ENCODE peak calls at places on chromosome 6, in eight cellular contexts. B is left colon; P is stimulated activated CD4-positive, alpha-beta T cell treated with anti-CD3 and anti-CD28 coated beads, Interleukin-1b, Interleukin-23, amount 100 ng/mL, for 1 hour; S is cardiac fibroblast; G is fibroblast of pulmonary artery; R is GM10248; N is osteocyte; A is activated CD4-positive, alpha-beta T cell treated with anti-CD3 and anti-CD28 coated beads, Interleukin-2, amount 50 U/mL, for 24 hours. E is an unnamed sample.

GRCh38 chr6:89298680-89299450 is 16.2 kb downstream of the GABRR2 start:
- DNase-seq in R (peak), A (peak), G (peak), N (peak), P (no peak), S (peak), B (no peak), E (peak)

GRCh38 chr6:46353450-46353998 is 137.7 kb downstream of the RCAN2 start:
- DNase-seq in P (no peak), G (no peak), B (no peak), S (no peak), A (no peak), N (no peak), R (no peak), E (no peak)

GRCh38 chr6:45714795-45715507 is 300.7 kb downstream of the CLIC5 start:
- DNase-seq in R (peak), G (peak), A (peak), N (no peak), P (no peak), B (peak), S (peak), E (peak)

GRCh38 chr6:37032239-37032638 is 26.8 kb downstream of the FGD2 start:
- DNase-seq in S (no peak), P (no peak), A (no peak), B (no peak), R (no peak), N (no peak), G (no peak), E (no peak)

GRCh38 chr6:15389759-15390723 is 144.2 kb downstream of the JARID2 start:
- DNase-seq in B (no peak), P (no peak), G (peak), S (peak), A (no peak), R (peak), N (no peak), E (peak)

GRCh38 chr6:73606428-73606827 is 47.4 kb downstream of the SLC17A5 start:
- DNase-seq in S (no peak), R (no peak), N (no peak), G (peak), P (no peak), B (no peak), A (no peak), E (no peak)

GRCh38 chr6:139376604-139377218 is 2.3 kb upstream of the CITED2 start:
- DNase-seq in A (no peak), P (no peak), B (peak), R (no peak), G (peak), N (no peak), S (peak), E (peak)

GRCh38 chr6:3320238-3320637 is 61.5 kb downstream of the PSMG4 start:
- DNase-seq in B (no peak), N (no peak), P (no peak), G (no peak), S (no peak), R (no peak), A (no peak), E (no peak)

GRCh38 chr6:35640017-35640664 is 48.6 kb downstream of the FKBP5 start:
- DNase-seq in R (no peak), B (no peak), A (no peak), P (no peak), N (no peak), G (no peak), S (peak), E (no peak)

GRCh38 chr6:56655996-56656395 is 13.3 kb upstream of the DST start:
- DNase-seq in B (no peak), P (no peak), R (no peak), A (no peak), G (peak), N (no peak), S (no peak), E (peak)

GRCh38 chr6:42387336-42387735 is 64.4 kb downstream of the TRERF1 start:
- DNase-seq in G (no peak), P (no peak), R (no peak), N (no peak), S (no peak), B (no peak), A (peak), E (no peak)

GRCh38 chr6:46320505-46320904 is 149.7 kb upstream of the ENPP5 start:
- DNase-seq in N (no peak), A (no peak), S (peak), G (no peak), R (no peak), B (no peak), P (no peak), E (no peak)

GRCh38 chr6:32954983-32955802 is 2.3 kb upstream of the HLA-DMA start:
- DNase-seq in G (peak), A (no peak), B (no peak), P (no peak), S (peak), N (no peak), R (no peak), E (peak)

GRCh38 chr6:6717008-6717763 is 128.7 kb downstream of the LY86 start:
- DNase-seq in P (no peak), G (no peak), A (no peak), N (no peak), B (no peak), R (no peak), S (no peak), E (no peak)

GRCh38 chr6:156508923-156509322 is 268.3 kb upstream of the ARID1B start:
- DNase-seq in S (no peak), P (no peak), N (no peak), B (no peak), A (no peak), R (no peak), G (no peak), E (no peak)

GRCh38 chr6:50708664-50709365 is 4.5 kb upstream of the TFAP2D start:
- DNase-seq in R (no peak), P (no peak), N (no peak), A (no peak), G (no peak), B (no peak), S (no peak), E (no peak)

GRCh38 chr6:95408111-95408510 is 169.2 kb upstream of the MANEA start:
- DNase-seq in N (no peak), R (no peak), S (no peak), P (no peak), G (no peak), B (no peak), A (no peak), E (no peak)

GRCh38 chr6:166558156-166559025 is 28.1 kb downstream of the RAMACL start:
- DNase-seq in N (no peak), B (no peak), R (no peak), G (no peak), P (no peak), A (no peak), S (no peak), E (no peak)

GRCh38 chr6:23180504-23181293 is 611.3 kb downstream of the HDGFL1 start:
- DNase-seq in A (no peak), P (no peak), R (no peak), N (no peak), S (peak), B (peak), G (peak), E (no peak)

GRCh38 chr6:131909408-131910218 is 41.6 kb downstream of the CCN2 start:
- DNase-seq in G (peak), R (peak), A (peak), B (peak), P (peak), N (peak), S (peak), E (peak)

GRCh38 chr6:37822851-37823682 is 3.5 kb downstream of the ZFAND3 start:
- DNase-seq in P (no peak), G (peak), R (no peak), S (peak), A (peak), N (no peak), B (peak), E (peak)

GRCh38 chr6:10837009-10837691 is 1.2 kb downstream of the MAK start:
- DNase-seq in N (no peak), S (peak), R (no peak), B (peak), G (peak), P (no peak), A (no peak), E (no peak)

GRCh38 chr6:146850238-146850896 is 251.6 kb downstream of the ADGB start:
- DNase-seq in N (no peak), A (no peak), P (no peak), G (peak), S (peak), R (no peak), B (no peak), E (no peak)

GRCh38 chr6:111201764-111202163 is 114.5 kb downstream of the SLC16A10 start:
- DNase-seq in A (no peak), N (no peak), B (no peak), S (no peak), G (no peak), P (no peak), R (no peak), E (no peak)